ENCODE peak calls at places on chromosomes 3 and 15, in seven cellular contexts. W, B, O, R, F, Y and U are unnamed samples.

GRCh38 chr15:77179541-77179998 is 108.7 kb upstream of the TSPAN3 start:
- DNase-seq in O (no peak), F (no peak), Y (no peak), W (no peak), R (no peak), B (no peak), U (no peak)

GRCh38 chr3:134294302-134294925 is 43.8 kb upstream of the RYK start:
- DNase-seq in W (peak), Y (no peak), O (no peak), F (no peak), R (no peak), B (no peak), U (no peak)

GRCh38 chr3:129554356-129555120 is 11.6 kb downstream of the H1-8 start:
- DNase-seq in O (no peak), W (no peak), F (no peak), R (no peak), Y (no peak), B (no peak), U (no peak)

GRCh38 chr15:33553157-33553556 is 242.4 kb downstream of the RYR3 start:
- DNase-seq in F (no peak), W (no peak), Y (no peak), B (no peak), R (no peak), O (no peak), U (no peak)

GRCh38 chr15:56805466-56806146 is 72.3 kb upstream of the ZNF280D start:
- DNase-seq in O (no peak), B (no peak), Y (no peak), F (peak), W (no peak), R (no peak), U (no peak)

GRCh38 chr3:41000471-41000870 is 198.8 kb upstream of the CTNNB1 start:
- DNase-seq in B (no peak), W (no peak), R (no peak), F (no peak), Y (no peak), O (no peak), U (no peak)

GRCh38 chr3:144369151-144369879 is 397.7 kb downstream of the DIPK2A start:
- DNase-seq in R (no peak), Y (no peak), W (no peak), O (no peak), B (no peak), F (no peak), U (no peak)

GRCh38 chr3:160768918-160769317 is 12.9 kb downstream of the PPM1L start:
- DNase-seq in R (no peak), W (no peak), Y (no peak), O (no peak), B (no peak), F (no peak), U (no peak)

GRCh38 chr15:94910166-94910565 is 678.8 kb downstream of the MCTP2 start:
- DNase-seq in O (no peak), Y (no peak), B (no peak), F (no peak), W (no peak), R (no peak), U (no peak)

GRCh38 chr3:128426128-128426921 is 40.4 kb downstream of the DNAJB8 start:
- DNase-seq in Y (peak), O (peak), B (peak), F (peak), R (no peak), W (peak), U (no peak)

GRCh38 chr15:63611217-63611616 is 14.0 kb downstream of the FBXL22 start:
- DNase-seq in B (no peak), W (no peak), Y (no peak), R (no peak), F (no peak), O (peak), U (no peak)

GRCh38 chr15:70068783-70069565 is 28.7 kb downstream of the TLE3 start:
- DNase-seq in R (no peak), F (no peak), B (peak), Y (no peak), W (no peak), O (no peak), U (no peak)

GRCh38 chr15:42385206-42385979 is 26.1 kb downstream of the CAPN3 start:
- DNase-seq in F (peak), R (no peak), Y (peak), O (peak), W (no peak), B (peak), U (no peak)

GRCh38 chr3:159432721-159433300 is 555.8 kb upstream of the IL12A start:
- DNase-seq in Y (no peak), W (no peak), O (no peak), F (no peak), B (no peak), R (no peak), U (no peak)

GRCh38 chr3:154112146-154112545 is 9.0 kb upstream of the ARHGEF26 start:
- DNase-seq in B (no peak), W (no peak), Y (no peak), F (no peak), O (no peak), R (no peak), U (no peak)

GRCh38 chr15:72489943-72490554 is 15.9 kb downstream of the ARIH1 start:
- DNase-seq in W (no peak), Y (no peak), R (no peak), O (no peak), B (no peak), F (no peak), U (no peak)

GRCh38 chr3:81910244-81910852 is 148.9 kb upstream of the GBE1 start:
- DNase-seq in R (no peak), W (no peak), Y (peak), O (peak), B (no peak), F (no peak), U (no peak)

GRCh38 chr15:49918106-49918505 is 200.9 kb downstream of the ATP8B4 start:
- DNase-seq in Y (no peak), R (no peak), W (no peak), O (no peak), B (no peak), F (no peak), U (no peak)

GRCh38 chr3:55402886-55403605 is 84.1 kb downstream of the WNT5A start:
- DNase-seq in R (no peak), Y (no peak), F (peak), W (no peak), B (no peak), O (no peak), U (no peak)

GRCh38 chr15:79290642-79291275 is 8.2 kb downstream of the ANKRD34C start:
- DNase-seq in R (no peak), F (no peak), Y (no peak), B (no peak), O (no peak), W (no peak), U (no peak)